ENCODE peak calls at places on chromosomes 12 and 14, in ten cellular contexts. U is uterus, K is left lung, J is prostate gland, M is cardiac muscle cell, T is lung, B is tibial nerve, Q is brain microvascular endothelial cell, F is transverse colon, L is coronary artery. R is an unnamed sample.

GRCh38 chr12:118357327-118358007 is 15.2 kb downstream of the TAOK3 start:
- DNase-seq in K (no peak), J (no peak), L (no peak), U (no peak), M (peak; percentile 78), Q (peak; percentile 74), B (no peak), F (peak; percentile 52), T (peak; percentile 46), R (no peak)

GRCh38 chr12:103881261-103881660 is 40.2 kb upstream of the NT5DC3 start:
- DNase-seq in L (no peak), M (no peak), T (no peak), B (no peak), K (no peak), U (no peak), Q (no peak), J (no peak), F (no peak), R (no peak)

GRCh38 chr14:95460647-95461478 is 55.6 kb downstream of the SYNE3 start:
- DNase-seq in L (no peak), T (no peak), J (no peak), F (peak; percentile 59), U (peak; percentile 60), B (no peak), M (peak; percentile 66), Q (peak; percentile 69), K (no peak), R (no peak)

GRCh38 chr12:31929140-31929526 is 30.1 kb upstream of the RESF1 start:
- DNase-seq in B (no peak), K (no peak), L (no peak), U (no peak), J (no peak), M (no peak), Q (no peak), F (no peak), T (no peak), R (no peak)

GRCh38 chr12:47377414-47378221 is 297.9 kb upstream of the AMIGO2 start:
- DNase-seq in B (peak; percentile 91), T (peak; percentile 67), U (peak; percentile 100), M (peak; percentile 100), L (peak; percentile 99), J (no peak), Q (peak; percentile 100), K (peak; percentile 72), F (peak; percentile 86), R (peak; percentile 13)

GRCh38 chr12:69897744-69898143 is 72.7 kb downstream of the MYRFL start:
- DNase-seq in B (no peak), F (no peak), J (no peak), Q (peak; percentile 83), T (no peak), L (no peak), U (no peak), M (peak; percentile 83), K (no peak), R (no peak)

GRCh38 chr12:130920711-130921381 is 32.9 kb upstream of the ADGRD1 start:
- DNase-seq in B (peak; percentile 77), Q (peak; percentile 25), U (peak; percentile 82), J (no peak), L (peak; percentile 85), M (peak; percentile 87), K (peak; percentile 86), F (peak; percentile 39), T (peak; percentile 93), R (no peak)

GRCh38 chr14:65478596-65478995 is 66.1 kb downstream of the FUT8 start:
- DNase-seq in J (no peak), B (no peak), F (no peak), Q (peak; percentile 56), K (no peak), L (no peak), U (no peak), T (no peak), M (peak; percentile 79), R (no peak)

GRCh38 chr14:96178674-96179321 is 25.8 kb upstream of the BDKRB2 start:
- DNase-seq in Q (no peak), L (no peak), T (no peak), B (no peak), U (no peak), F (no peak), M (no peak), K (no peak), J (no peak), R (no peak)

GRCh38 chr14:91997492-91997891 is 42.4 kb downstream of the TRIP11 start:
- DNase-seq in L (no peak), Q (peak; percentile 14), J (no peak), K (no peak), T (no peak), M (no peak), U (no peak), F (no peak), B (no peak), R (no peak)

GRCh38 chr14:74712499-74713394 is at the start of the genes AREL1 and FCF1:
- DNase-seq in F (peak; percentile 84), M (peak; percentile 93), U (peak; percentile 79), Q (peak; percentile 87), B (peak; percentile 58), J (peak; percentile 83), K (peak; percentile 82), T (peak; percentile 88), L (peak; percentile 91), R (no peak)

GRCh38 chr14:69505338-69506240 is 21.1 kb downstream of the PLEKHD1 start:
- DNase-seq in B (no peak), F (no peak), Q (no peak), T (no peak), L (no peak), U (no peak), K (no peak), M (no peak), J (no peak), R (no peak)

GRCh38 chr14:32073537-32074189 is 3.4 kb upstream of the ARHGAP5 start:
- DNase-seq in J (peak; percentile 78), L (no peak), U (no peak), K (no peak), M (peak; percentile 89), T (peak; percentile 60), Q (peak; percentile 86), F (peak; percentile 53), B (no peak), R (no peak)

GRCh38 chr12:52690351-52691075 is 10.3 kb upstream of the KRT1 start:
- DNase-seq in F (no peak), L (no peak), Q (no peak), K (no peak), J (no peak), B (no peak), M (no peak), T (no peak), U (no peak), R (no peak)

GRCh38 chr12:52691076-52691764 is 11.0 kb upstream of the KRT1 start:
- DNase-seq in K (no peak), Q (no peak), F (peak; percentile 27), T (no peak), J (no peak), L (no peak), B (no peak), U (no peak), M (no peak), R (no peak)

GRCh38 chr12:52691765-52692150 is 11.6 kb upstream of the KRT1 start:
- DNase-seq in U (no peak), F (no peak), B (no peak), K (no peak), L (no peak), T (no peak), J (no peak), M (no peak), Q (no peak), R (no peak)

GRCh38 chr12:52693261-52693660 is 10.1 kb downstream of the KRT77 start:
- DNase-seq in M (no peak), L (no peak), K (no peak), F (no peak), Q (no peak), T (no peak), U (no peak), B (no peak), J (no peak), R (no peak)

GRCh38 chr12:52692253-52692652 is 11.1 kb downstream of the KRT77 start:
- DNase-seq in K (no peak), M (no peak), Q (no peak), J (no peak), U (no peak), T (no peak), F (no peak), L (no peak), B (no peak), R (no peak)
- TF ChIP-seq CTCF in K (no peak), M (peak; percentile 13), Q (peak; percentile 44), J (no peak), U (no peak), T (no peak), F (no peak), L (no peak), B (no peak), R (no peak)

GRCh38 chr14:100586520-100587247 is 533 bp downstream of the BEGAIN start:
- DNase-seq in U (no peak), B (peak; percentile 8), Q (no peak), J (no peak), M (peak; percentile 38), F (peak; percentile 55), L (no peak), T (no peak), K (no peak), R (no peak)
- H3K27ac ChIP-seq in U (no peak overlapping the region), B (no peak overlapping the region), Q (no peak overlapping the region), J (no peak overlapping the region), M (no peak overlapping the region), F (no peak overlapping the region), L (no peak overlapping the region), T (no peak overlapping the region), K (no peak overlapping the region), R (no peak overlapping the region)

GRCh38 chr14:61470261-61470953 is 149.0 kb downstream of the PRKCH start:
- DNase-seq in B (no peak), J (no peak), Q (peak; percentile 94), K (no peak), F (no peak), U (no peak), M (peak; percentile 100), L (no peak), T (peak; percentile 27), R (no peak)
- TF ChIP-seq CTCF in B (no peak), J (no peak), Q (peak; percentile 50), K (no peak), F (no peak), U (no peak), M (peak; percentile 49), L (no peak), T (no peak), R (peak; percentile 39)

DNA sequence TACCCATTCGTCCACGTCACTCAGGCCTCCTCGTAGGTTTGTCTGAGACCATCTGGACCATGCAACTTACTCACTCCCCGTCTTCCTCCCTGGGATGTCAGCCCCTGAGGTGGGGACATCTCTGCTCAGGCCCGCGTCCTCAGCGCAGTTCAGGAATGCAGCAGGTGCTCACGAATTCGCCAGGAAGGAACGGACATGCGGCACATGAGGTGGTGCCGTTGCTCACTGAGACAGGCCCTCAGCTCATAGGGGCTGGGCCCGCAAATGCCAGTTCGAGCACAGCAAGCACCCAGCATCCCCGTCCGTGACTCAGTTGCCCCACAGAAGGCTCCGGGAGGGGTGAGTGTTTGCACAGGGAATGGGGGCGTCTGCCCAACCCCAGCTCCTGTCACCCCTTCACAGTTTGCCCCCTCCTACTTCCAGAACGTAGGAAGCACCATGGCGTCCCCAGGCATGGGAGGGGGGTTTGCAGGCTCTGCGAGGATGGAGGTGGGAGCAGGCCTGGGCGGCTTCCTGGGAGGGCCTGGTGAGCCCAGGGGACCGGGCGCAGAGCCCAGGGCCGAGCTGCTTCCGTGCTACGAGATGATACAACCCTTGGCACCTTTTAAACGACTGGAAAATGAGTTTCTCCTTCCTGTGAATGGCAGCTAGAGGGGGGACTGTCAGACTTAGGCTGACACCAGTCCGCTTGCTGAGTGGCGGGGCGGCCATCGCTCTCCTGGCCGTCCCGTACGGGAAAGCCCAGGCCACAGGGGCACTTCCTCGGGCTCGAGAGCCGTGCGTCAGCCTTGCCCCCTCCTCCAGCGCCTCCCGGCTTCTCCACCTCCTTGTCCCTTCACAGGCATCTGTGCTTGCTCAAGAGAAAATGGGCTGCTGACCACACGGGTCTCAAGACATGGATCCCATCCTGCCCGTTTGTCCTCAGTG is 6.9 kb downstream of the GALNT9 start:
- DNase-seq in B (no peak), U (no peak), L (no peak), M (peak; percentile 42), J (no peak), F (no peak), Q (no peak), T (no peak), K (no peak), R (no peak)
- H3K27ac ChIP-seq in B (no peak overlapping the region), U (no peak overlapping the region), L (no peak overlapping the region), M (no peak overlapping the region), J (peak overlapping the region; percentile 4), F (peak overlapping the region; percentile 63), Q (no peak overlapping the region), T (no peak overlapping the region), K (no peak overlapping the region), R (no peak overlapping the region)

R was measured in esophagus squamous epithelium.